ENCODE peak calls at places on chromosome 10, in five cellular contexts. V is mesenchymal stem cell, J is H1, O is H9, G is neuronal stem cell. E is an unnamed sample.

GRCh38 chr10:50426485-50426884 is 175.2 kb upstream of the ASAH2 start:
- DNase-seq in G (no peak), J (no peak), O (no peak), V (no peak), E (no peak)

GRCh38 chr10:125284875-125285597 is 124.7 kb upstream of the CTBP2 start:
- DNase-seq in O (peak), J (no peak), V (no peak), G (no peak), E (no peak)

GRCh38 chr10:120732067-120732466 is 119.1 kb upstream of the WDR11 start:
- DNase-seq in G (no peak), O (no peak), V (no peak), J (no peak), E (no peak)

GRCh38 chr10:4475796-4476195 is 350.2 kb upstream of the AKR1E2 start:
- DNase-seq in J (no peak), O (no peak), V (no peak), G (no peak), E (no peak)

GRCh38 chr10:61805091-61805490 is 96.4 kb upstream of the ARID5B start:
- DNase-seq in G (no peak), V (no peak), J (no peak), O (no peak), E (no peak)

GRCh38 chr10:117341061-117341460 is 34.2 kb downstream of the PDZD8 start:
- DNase-seq in V (no peak), G (no peak), O (no peak), J (no peak), E (no peak)

GRCh38 chr10:77386833-77387232 is 250.8 kb downstream of the KCNMA1 start:
- DNase-seq in G (no peak), V (peak), J (no peak), O (no peak), E (no peak)

GRCh38 chr10:8061274-8062211 is 7.1 kb downstream of the GATA3 start:
- DNase-seq in J (no peak), G (peak), O (no peak), V (no peak), E (peak)

GRCh38 chr10:21421794-21422193 is 103.7 kb downstream of the SKIDA1 start:
- DNase-seq in V (no peak), G (no peak), O (no peak), J (no peak), E (no peak)

GRCh38 chr10:50415292-50415691 is 164.0 kb upstream of the ASAH2 start:
- DNase-seq in J (no peak), G (no peak), V (no peak), O (no peak), E (peak)

GRCh38 chr10:7424315-7424714 is 13.5 kb upstream of the SFMBT2 start:
- DNase-seq in O (peak), J (no peak), G (no peak), V (no peak), E (peak)

GRCh38 chr10:63058236-63058635 is 74.9 kb upstream of the NRBF2 start:
- DNase-seq in V (no peak), G (no peak), O (no peak), J (no peak), E (no peak)
- H2BK12ac ChIP-seq in V (no peak), G (no peak), O (no peak), J (no peak), E (no peak)

GRCh38 chr10:109966961-109967738 is 40.6 kb upstream of the ADD3 start:
- DNase-seq in O (no peak), G (no peak), V (peak), J (no peak), E (no peak)

GRCh38 chr10:109961181-109962001 is 38.1 kb upstream of the XPNPEP1 start:
- DNase-seq in G (no peak), V (peak), J (no peak), O (no peak), E (no peak)

GRCh38 chr10:109963439-109963838 is 40.1 kb upstream of the XPNPEP1 start:
- DNase-seq in V (no peak), G (no peak), J (no peak), O (no peak), E (no peak)

GRCh38 chr10:109962247-109962646 is 38.9 kb upstream of the XPNPEP1 start:
- DNase-seq in V (peak), O (no peak), J (no peak), G (no peak), E (no peak)

DNA sequence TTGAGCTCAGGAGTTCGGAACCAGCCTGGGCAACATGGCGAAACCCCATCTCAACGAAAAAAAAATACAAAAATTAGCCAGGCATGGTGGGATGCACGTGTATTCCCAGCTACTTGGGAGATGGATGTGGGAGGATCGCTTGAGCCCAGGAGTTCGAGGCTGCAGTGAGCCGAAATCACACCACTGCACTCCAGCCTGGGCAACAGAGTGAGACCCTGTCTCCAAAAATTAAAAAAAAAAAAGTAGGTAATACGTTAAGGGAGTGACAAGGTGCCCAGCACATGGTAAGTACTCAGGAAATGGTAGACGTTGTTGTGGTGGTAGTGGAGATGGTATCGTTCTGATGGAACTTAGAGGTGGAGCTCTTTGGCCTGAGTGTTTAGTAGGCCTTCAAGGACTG is 41.0 kb upstream of the XPNPEP1 start:
- DNase-seq in G (no peak), O (no peak), J (no peak), V (no peak), E (no peak)
- H2AK5ac ChIP-seq in G (no peak), O (no peak), J (peak), V (no peak), E (no peak)

DNA sequence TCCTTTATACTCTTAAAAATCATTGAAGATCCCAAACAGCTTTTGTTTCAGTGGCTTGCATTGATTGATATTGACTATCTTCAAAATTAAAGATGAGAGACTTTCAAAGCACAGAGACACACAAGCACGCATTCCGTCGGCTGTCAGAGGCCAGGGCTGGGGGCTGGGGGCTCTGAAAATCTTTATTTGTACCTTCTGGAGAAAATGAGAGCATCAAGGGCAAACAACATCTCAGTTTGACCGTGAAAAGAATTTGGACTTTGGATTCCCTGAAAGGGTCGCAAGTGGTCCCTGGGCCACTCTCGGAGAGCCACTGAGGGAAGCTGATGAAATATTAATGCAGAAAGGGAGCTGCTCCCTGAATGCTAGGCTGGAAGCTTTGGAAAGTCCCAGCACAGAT is 96.4 kb downstream of the CHST15 start:
- DNase-seq in V (no peak), G (no peak), J (no peak), O (no peak), E (no peak)
- H2BK12ac ChIP-seq in V (no peak), G (no peak), J (no peak), O (no peak), E (no peak)

GRCh38 chr10:91632671-91633550 is at the start of gene PPP1R3C:
- DNase-seq in O (peak), J (peak), G (peak), V (peak), E (peak)
- H2AK5ac ChIP-seq in O (no peak), J (no peak), G (no peak), V (peak), E (no peak)

DNA sequence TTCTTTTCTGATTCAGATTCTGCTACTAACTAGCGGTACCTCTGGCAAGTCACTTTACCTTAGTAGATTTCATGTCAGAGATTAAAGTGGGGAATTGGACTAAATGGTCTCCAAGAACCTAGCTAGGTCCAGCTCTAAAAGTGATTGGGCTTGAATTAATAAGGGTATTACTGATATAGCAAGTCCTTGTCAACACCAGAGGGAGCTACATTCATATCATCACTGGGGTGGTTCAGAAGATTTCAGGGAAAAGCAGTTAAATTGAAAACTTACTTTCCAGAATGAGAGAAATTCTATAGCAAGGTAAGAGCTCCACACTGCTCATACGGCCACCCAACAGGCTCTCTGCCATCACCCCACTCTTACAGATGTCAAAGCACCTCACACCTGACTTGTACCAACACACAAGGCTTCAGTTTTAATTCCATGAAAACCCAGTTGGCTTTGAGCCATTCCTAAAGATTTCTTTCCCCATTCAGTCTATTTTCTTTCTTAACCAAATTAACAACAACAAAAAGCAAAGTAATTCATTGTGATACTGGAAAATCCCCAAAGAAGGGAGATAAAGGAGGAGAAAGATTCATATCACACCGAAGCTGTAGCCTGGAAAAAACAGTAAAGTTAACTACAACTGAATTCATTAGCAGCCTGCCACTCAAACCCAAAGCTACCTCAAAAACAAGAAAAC is 38.0 kb upstream of the SPOCK2 start:
- DNase-seq in J (no peak), G (no peak), O (no peak), V (peak), E (peak)
- H2BK12ac ChIP-seq in J (no peak), G (no peak), O (no peak), V (no peak), E (no peak)

GRCh38 chr10:70552585-70552984 is 50.0 kb downstream of the PRF1 start:
- DNase-seq in V (no peak), G (no peak), O (no peak), J (no peak), E (no peak)
- H2AK5ac ChIP-seq in V (peak), G (no peak), O (no peak), J (no peak), E (no peak)

GRCh38 chr10:132383751-132384181 is 13.2 kb upstream of the PWWP2B start:
- DNase-seq in V (no peak), G (no peak), O (no peak), J (no peak), E (no peak)

GRCh38 chr10:132384618-132385510 is 12.1 kb upstream of the PWWP2B start:
- DNase-seq in V (no peak), J (no peak), O (no peak), G (no peak), E (no peak)

GRCh38 chr10:132386419-132386831 is 10.6 kb upstream of the PWWP2B start:
- DNase-seq in J (no peak), V (no peak), G (no peak), O (no peak), E (no peak)

GRCh38 chr10:132387723-132388210 is 9.2 kb upstream of the PWWP2B start:
- DNase-seq in J (no peak), V (peak), O (peak), G (peak), E (no peak)

DNA sequence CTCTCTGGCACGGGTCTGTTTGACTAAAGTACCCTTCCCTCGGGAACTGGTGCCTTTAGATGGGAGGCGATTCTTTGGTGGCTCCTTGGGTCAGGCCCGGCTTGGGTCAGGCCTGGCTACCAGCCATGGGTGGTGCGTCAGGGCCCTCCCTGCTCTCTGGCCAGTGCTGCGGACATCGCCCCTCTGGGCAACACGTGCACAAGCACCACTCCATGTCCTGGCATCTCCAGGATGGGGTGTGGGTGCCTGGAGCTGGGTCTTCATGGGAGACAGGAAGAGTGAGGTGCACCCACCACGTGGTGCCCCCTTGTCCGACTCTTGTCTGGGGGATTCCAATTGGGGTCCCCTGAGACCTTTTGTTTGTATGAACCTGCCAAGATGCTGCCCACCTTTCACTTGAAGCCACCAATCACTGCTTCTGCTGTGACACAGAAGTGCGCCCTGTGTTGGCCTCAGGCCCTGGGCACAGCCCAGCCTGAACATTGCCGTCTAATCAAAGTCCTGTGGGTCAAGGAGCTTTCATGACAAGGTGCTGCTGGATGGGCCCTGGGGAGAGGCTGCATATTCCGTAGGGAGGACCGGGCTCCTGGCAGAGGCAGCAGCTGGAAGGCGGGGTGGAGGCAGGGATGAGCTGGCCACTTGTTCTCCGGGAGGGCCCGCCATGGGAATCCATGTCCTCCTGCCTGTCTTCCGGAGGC is 11.1 kb upstream of the PWWP2B start:
- DNase-seq in J (no peak), O (no peak), V (no peak), G (no peak), E (no peak)
- H2BK12ac ChIP-seq in J (peak), O (no peak), V (no peak), G (no peak), E (no peak)

DNA sequence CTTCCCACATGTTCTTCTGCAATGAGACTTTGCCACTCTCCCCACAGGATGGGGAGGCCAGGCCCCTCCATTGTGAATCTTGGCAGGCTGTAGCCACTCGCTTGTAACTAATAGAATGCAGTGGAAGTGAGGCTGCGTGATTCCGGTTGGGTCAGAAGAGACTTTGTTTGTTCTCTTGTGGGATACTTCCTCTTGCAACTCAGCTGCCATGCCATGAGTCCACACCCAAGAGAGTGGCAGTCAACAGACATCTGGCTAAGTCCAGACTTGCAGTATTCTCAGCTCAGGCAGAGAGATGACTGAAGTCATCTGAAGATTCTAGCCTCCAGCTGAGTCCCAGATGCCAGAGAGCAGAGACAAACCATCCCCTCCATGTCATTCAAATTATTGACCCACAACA is 153.4 kb upstream of the GDF10 start:
- DNase-seq in J (no peak), O (no peak), V (no peak), G (no peak), E (no peak)
- H2AK5ac ChIP-seq in J (no peak), O (no peak), V (no peak), G (no peak), E (no peak)